ENCODE peak calls at places on chromosomes 6 and 20, in seven cellular contexts. A, F, K, D, E, J and X are unnamed samples.

GRCh38 chr6:64249129-64249528 is 613.5 kb downstream of the PHF3 start:
- DNase-seq in A (no peak), F (no peak), K (no peak), D (peak; percentile 26), E (no peak), J (no peak), X (no peak)

GRCh38 chr6:123028263-123028662 is 32.2 kb downstream of the CLVS2 start:
- DNase-seq in A (no peak), F (no peak), K (no peak), D (no peak), E (no peak), J (no peak), X (no peak)

GRCh38 chr6:21987501-21987957 is 309.3 kb downstream of the PRL start:
- DNase-seq in A (no peak), F (peak; percentile 66), K (no peak), D (peak; percentile 5), E (peak; percentile 63), J (no peak), X (peak; percentile 13)

GRCh38 chr6:47698342-47698787 is at the start of gene ADGRF4:
- DNase-seq in A (peak; percentile 67), F (peak; percentile 17), K (no peak), D (no peak), E (no peak), J (no peak), X (no peak)

GRCh38 chr20:61949363-61949713 is 116.3 kb downstream of the TAF4 start:
- DNase-seq in A (no peak), F (no peak), K (peak; percentile 49), D (no peak), E (no peak), J (peak; percentile 11), X (no peak)

GRCh38 chr6:26342106-26342999 is 22.6 kb upstream of the BTN3A2 start:
- DNase-seq in A (no peak), F (peak; percentile 38), K (no peak), D (no peak), E (no peak), J (no peak), X (no peak)

GRCh38 chr6:149130093-149130872 is 187.2 kb upstream of the TAB2 start:
- DNase-seq in A (no peak), F (no peak), K (no peak), D (no peak), E (no peak), J (no peak), X (no peak)

GRCh38 chr20:45994761-45995160 is 13.9 kb upstream of the MMP9 start:
- DNase-seq in A (no peak), F (no peak), K (no peak), D (no peak), E (no peak), J (no peak), X (no peak)

GRCh38 chr6:43120938-43121913 is 45.1 kb downstream of the PTK7 start:
- DNase-seq in A (no peak), F (no peak), K (peak; percentile 17), D (no peak), E (no peak), J (peak; percentile 88), X (no peak)

GRCh38 chr6:136035378-136036070 is 184.0 kb downstream of the PDE7B start:
- DNase-seq in A (no peak), F (no peak), K (no peak), D (no peak), E (no peak), J (no peak), X (no peak)

GRCh38 chr6:139586273-139586672 is 211.8 kb upstream of the CITED2 start:
- DNase-seq in A (no peak), F (no peak), K (no peak), D (no peak), E (no peak), J (no peak), X (no peak)

GRCh38 chr6:147961473-147962141 is 381.0 kb upstream of the SASH1 start:
- DNase-seq in A (no peak), F (no peak), K (no peak), D (no peak), E (no peak), J (no peak), X (no peak)

GRCh38 chr6:40265615-40266014 is 321.5 kb downstream of the LRFN2 start:
- DNase-seq in A (no peak), F (no peak), K (no peak), D (no peak), E (no peak), J (no peak), X (no peak)

GRCh38 chr6:21781075-21781474 is 187.5 kb downstream of the SOX4 start:
- DNase-seq in A (no peak), F (no peak), K (no peak), D (no peak), E (peak; percentile 44), J (no peak), X (no peak)

GRCh38 chr6:3350252-3350826 is 91.6 kb downstream of the PSMG4 start:
- DNase-seq in A (no peak), F (no peak), K (no peak), D (no peak), E (no peak), J (no peak), X (no peak)

GRCh38 chr6:8180327-8181161 is 78.2 kb upstream of the EEF1E1 start:
- DNase-seq in A (no peak), F (peak; percentile 72), K (no peak), D (no peak), E (no peak), J (no peak), X (no peak)

GRCh38 chr6:31727717-31728671 is 1.1 kb downstream of the DDAH2 start:
- DNase-seq in A (no peak), F (no peak), K (peak; percentile 87), D (no peak), E (no peak), J (no peak), X (no peak)

GRCh38 chr6:31729979-31730630 is 1.0 kb upstream of the DDAH2 start:
- DNase-seq in A (no peak), F (peak; percentile 96), K (peak; percentile 94), D (peak; percentile 36), E (peak; percentile 96), J (peak; percentile 95), X (peak; percentile 69)

GRCh38 chr6:31730631-31731086 is 1.6 kb upstream of the DDAH2 start:
- DNase-seq in A (no peak), F (no peak), K (peak; percentile 71), D (no peak), E (no peak), J (no peak), X (no peak)

GRCh38 chr6:31728767-31729514 is at the start of gene DDAH2:
- DNase-seq in A (no peak), F (no peak), K (peak; percentile 86), D (no peak), E (no peak), J (no peak), X (no peak)

DNA sequence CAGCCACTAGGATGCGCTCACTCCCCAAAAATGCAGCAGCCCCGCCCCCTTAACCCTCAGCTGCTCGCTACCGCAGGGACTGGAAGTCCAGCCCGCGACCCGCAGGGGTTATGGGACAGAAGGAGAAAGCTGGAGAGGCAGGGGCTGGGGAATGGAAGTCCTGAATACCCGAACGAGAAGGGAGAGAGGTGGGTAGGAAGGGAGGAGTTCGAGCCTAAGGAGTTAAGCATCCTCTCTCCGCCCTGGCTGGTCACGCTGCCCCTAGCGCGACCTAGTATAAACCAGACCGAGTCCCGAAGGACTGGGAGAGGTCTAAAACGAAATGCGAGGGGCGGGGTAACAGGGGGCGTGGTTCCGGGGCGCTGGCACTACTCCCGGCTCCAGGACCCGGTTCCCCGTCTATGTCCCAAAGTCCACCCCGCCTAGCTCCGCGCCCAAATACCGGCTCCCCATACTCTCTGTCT is 448 bp upstream of the DDAH2 start:
- DNase-seq in A (no peak), F (peak; percentile 98), K (peak; percentile 96), D (peak; percentile 86), E (peak; percentile 93), J (peak; percentile 97), X (peak; percentile 70)
- TF ChIP-seq POLR2AphosphoS5 in A (no peak), F (no peak), K (peak; percentile 74), D (no peak), E (no peak), J (peak; percentile 54), X (no peak)

GRCh38 chr6:150167479-150167873 is 24.6 kb downstream of the PPP1R14C start:
- DNase-seq in A (no peak), F (no peak), K (no peak), D (no peak), E (no peak), J (no peak), X (no peak)
- TF ChIP-seq POLR2AphosphoS5 in A (no peak), F (no peak), K (no peak), D (no peak), E (no peak), J (no peak), X (no peak)

DNA sequence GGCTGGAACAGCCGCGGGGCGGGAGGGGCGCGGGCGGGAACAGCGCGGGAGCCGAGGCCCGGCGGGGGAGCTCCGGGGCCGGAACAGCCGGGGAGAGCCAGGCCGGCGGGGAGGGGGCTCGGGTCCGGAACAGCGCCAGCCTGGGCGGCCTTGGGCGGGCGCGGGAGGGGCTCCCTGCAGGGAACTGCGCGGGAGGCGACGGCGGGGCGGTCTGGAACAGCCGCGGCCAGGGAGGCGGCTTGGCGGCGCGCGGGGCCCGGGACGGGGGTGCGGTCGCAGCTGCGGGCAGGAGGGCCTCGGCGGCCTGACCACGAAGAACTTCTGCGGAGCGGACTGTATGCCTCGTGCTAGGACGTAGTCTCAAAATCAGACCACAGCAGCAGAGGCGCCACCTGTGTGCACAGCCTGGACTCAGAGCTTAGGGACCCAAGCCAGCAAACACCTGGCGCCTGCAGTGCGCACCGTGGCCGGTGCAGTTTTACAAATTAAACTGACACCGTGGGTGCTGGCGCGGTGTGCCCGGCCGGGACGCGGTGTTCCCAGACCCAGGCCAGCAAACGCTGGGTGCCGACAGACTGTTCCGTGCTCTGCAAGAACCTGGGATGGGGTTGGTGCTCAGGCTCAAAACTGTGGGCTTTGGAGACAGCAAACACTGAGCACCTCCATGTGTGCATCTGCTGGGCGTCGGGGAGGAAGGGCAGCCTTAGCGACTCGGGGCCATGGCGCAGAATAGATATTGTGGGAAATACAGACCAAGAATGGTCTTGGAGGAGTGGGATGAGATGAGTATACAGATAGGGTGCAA is 572 bp downstream of the ZNF341 start:
- DNase-seq in A (no peak), F (peak; percentile 87), K (peak; percentile 99), D (peak; percentile 82), E (no peak), J (peak; percentile 89), X (peak; percentile 49)
- TF ChIP-seq POLR2AphosphoS5 in A (peak; percentile 25), F (peak; percentile 41), K (peak; percentile 83), D (peak; percentile 70), E (no peak), J (peak; percentile 11), X (peak; percentile 31)

DNA sequence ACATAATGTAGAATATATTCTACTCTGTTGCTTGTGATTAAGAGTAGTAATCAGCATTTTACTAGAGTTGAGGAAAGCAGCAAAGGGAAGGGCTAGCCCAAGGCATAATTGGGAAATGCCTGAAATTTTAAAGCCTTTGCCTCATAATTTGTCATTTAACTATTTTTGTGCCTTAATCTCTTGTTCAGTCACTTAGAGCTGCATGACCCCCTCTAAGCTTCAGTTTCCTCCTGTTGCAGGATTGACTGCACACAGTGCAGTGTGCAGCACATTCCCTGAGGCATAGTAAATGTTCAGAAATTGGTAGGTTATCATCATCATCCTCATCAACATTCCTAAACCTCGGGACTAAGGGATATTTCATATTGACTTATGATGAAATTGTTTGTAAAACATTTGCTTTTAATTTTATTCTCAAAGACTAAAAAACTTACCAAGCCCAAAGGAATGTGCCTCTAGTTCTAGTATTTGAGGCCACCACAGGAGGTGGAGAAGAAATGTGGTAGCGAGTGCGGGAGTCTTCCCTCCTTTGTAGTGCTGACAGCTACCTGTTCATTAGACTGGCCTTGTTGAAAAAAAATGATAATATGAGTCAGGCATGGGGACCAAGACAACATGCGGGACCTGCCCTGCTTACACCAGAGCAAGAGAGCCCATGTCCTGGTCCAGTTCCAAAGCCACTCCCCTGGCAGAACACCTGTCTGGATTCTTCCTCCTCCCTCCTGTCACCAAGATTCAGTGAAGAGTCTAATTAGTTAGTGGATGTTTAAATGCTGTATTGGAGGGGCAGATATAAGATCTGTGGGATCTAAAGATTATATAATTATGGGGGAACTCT is 14.9 kb upstream of the TENT5A start:
- DNase-seq in A (no peak), F (peak; percentile 26), K (no peak), D (peak; percentile 42), E (no peak), J (no peak), X (no peak)
- TF ChIP-seq POLR2AphosphoS5 in A (no peak), F (no peak), K (no peak), D (no peak), E (no peak), J (no peak), X (no peak)